ENCODE peak calls at places on chromosomes 7 and 10, in nine cellular contexts. One of them, this sample, is unnamed.

GRCh38 chr10:119370972-119371703 is 163.8 kb downstream of the GRK5 start:
- DNase-seq in cardiac muscle cell: no peak
- DNase-seq in IMR-90: peak; percentile 94
- DNase-seq in left ventricle myocardium inferior: peak; percentile 82
- DNase-seq in H9: no peak
- DNase-seq in HCT116: no peak
- DNase-seq in heart right ventricle: peak; percentile 81
- DNase-seq in aorta: peak; percentile 92
- DNase-seq in CD4-positive, alpha-beta T cell: no peak
- DNase-seq in this sample: no peak

GRCh38 chr7:2452074-2452507 is 24.1 kb downstream of the GRIFIN start:
- DNase-seq in HCT116: no peak
- DNase-seq in cardiac muscle cell: no peak
- DNase-seq in aorta: no peak
- DNase-seq in IMR-90: no peak
- DNase-seq in H9: no peak
- DNase-seq in heart right ventricle: no peak
- DNase-seq in left ventricle myocardium inferior: no peak
- DNase-seq in CD4-positive, alpha-beta T cell: no peak
- DNase-seq in this sample: no peak

GRCh38 chr7:70787275-70787674 is 344.7 kb upstream of the GALNT17 start:
- DNase-seq in aorta: no peak
- DNase-seq in H9: no peak
- DNase-seq in heart right ventricle: no peak
- DNase-seq in CD4-positive, alpha-beta T cell: no peak
- DNase-seq in HCT116: no peak
- DNase-seq in left ventricle myocardium inferior: no peak
- DNase-seq in IMR-90: no peak
- DNase-seq in cardiac muscle cell: no peak
- DNase-seq in this sample: no peak

GRCh38 chr10:117074621-117075020 is 63.4 kb downstream of the VAX1 start:
- DNase-seq in IMR-90: no peak
- DNase-seq in HCT116: peak; percentile 52
- DNase-seq in aorta: no peak
- DNase-seq in heart right ventricle: no peak
- DNase-seq in left ventricle myocardium inferior: no peak
- DNase-seq in CD4-positive, alpha-beta T cell: no peak
- DNase-seq in cardiac muscle cell: no peak
- DNase-seq in H9: peak; percentile 33
- DNase-seq in this sample: no peak

GRCh38 chr10:96093948-96094347 is 36.1 kb upstream of the ZNF518A start:
- DNase-seq in IMR-90: no peak
- DNase-seq in left ventricle myocardium inferior: no peak
- DNase-seq in aorta: no peak
- DNase-seq in HCT116: no peak
- DNase-seq in H9: no peak
- DNase-seq in heart right ventricle: no peak
- DNase-seq in cardiac muscle cell: no peak
- DNase-seq in CD4-positive, alpha-beta T cell: no peak
- DNase-seq in this sample: no peak

GRCh38 chr10:123475466-123475865 is 190.7 kb upstream of the GPR26 start:
- DNase-seq in left ventricle myocardium inferior: no peak
- DNase-seq in heart right ventricle: no peak
- DNase-seq in IMR-90: no peak
- DNase-seq in H9: no peak
- DNase-seq in aorta: no peak
- DNase-seq in cardiac muscle cell: no peak
- DNase-seq in CD4-positive, alpha-beta T cell: no peak
- DNase-seq in HCT116: no peak
- DNase-seq in this sample: no peak

GRCh38 chr7:47982610-47983009 is 3.2 kb upstream of the HUS1 start:
- DNase-seq in aorta: no peak
- DNase-seq in CD4-positive, alpha-beta T cell: no peak
- DNase-seq in HCT116: no peak
- DNase-seq in IMR-90: no peak
- DNase-seq in cardiac muscle cell: no peak
- DNase-seq in left ventricle myocardium inferior: no peak
- DNase-seq in H9: no peak
- DNase-seq in heart right ventricle: no peak
- DNase-seq in this sample: no peak

GRCh38 chr7:108201766-108202165 is 71.6 kb upstream of the LAMB4 start:
- DNase-seq in H9: no peak
- DNase-seq in HCT116: no peak
- DNase-seq in CD4-positive, alpha-beta T cell: no peak
- DNase-seq in left ventricle myocardium inferior: no peak
- DNase-seq in IMR-90: no peak
- DNase-seq in aorta: no peak
- DNase-seq in heart right ventricle: no peak
- DNase-seq in cardiac muscle cell: no peak
- DNase-seq in this sample: no peak

GRCh38 chr10:68327889-68328786 is 3.7 kb upstream of the HNRNPH3 start:
- DNase-seq in cardiac muscle cell: no peak
- DNase-seq in IMR-90: peak; percentile 60
- DNase-seq in HCT116: peak; percentile 16
- DNase-seq in CD4-positive, alpha-beta T cell: no peak
- DNase-seq in aorta: no peak
- DNase-seq in left ventricle myocardium inferior: no peak
- DNase-seq in heart right ventricle: peak; percentile 16
- DNase-seq in H9: no peak
- DNase-seq in this sample: peak; percentile 20

GRCh38 chr10:89118091-89118490 is 89.0 kb downstream of the CH25H start:
- DNase-seq in heart right ventricle: no peak
- DNase-seq in aorta: no peak
- DNase-seq in IMR-90: peak; percentile 69
- DNase-seq in cardiac muscle cell: no peak
- DNase-seq in CD4-positive, alpha-beta T cell: no peak
- DNase-seq in H9: no peak
- DNase-seq in left ventricle myocardium inferior: no peak
- DNase-seq in HCT116: peak; percentile 47
- DNase-seq in this sample: no peak

GRCh38 chr10:89119651-89120050 is 87.5 kb downstream of the CH25H start:
- DNase-seq in HCT116: no peak
- DNase-seq in left ventricle myocardium inferior: no peak
- DNase-seq in heart right ventricle: no peak
- DNase-seq in cardiac muscle cell: no peak
- DNase-seq in IMR-90: no peak
- DNase-seq in aorta: no peak
- DNase-seq in CD4-positive, alpha-beta T cell: no peak
- DNase-seq in H9: no peak
- DNase-seq in this sample: no peak

GRCh38 chr10:89120931-89121907 is 85.9 kb downstream of the CH25H start:
- DNase-seq in IMR-90: peak; percentile 25
- DNase-seq in heart right ventricle: no peak
- DNase-seq in aorta: no peak
- DNase-seq in cardiac muscle cell: no peak
- DNase-seq in H9: no peak
- DNase-seq in left ventricle myocardium inferior: no peak
- DNase-seq in HCT116: no peak
- DNase-seq in CD4-positive, alpha-beta T cell: no peak
- DNase-seq in this sample: no peak

DNA sequence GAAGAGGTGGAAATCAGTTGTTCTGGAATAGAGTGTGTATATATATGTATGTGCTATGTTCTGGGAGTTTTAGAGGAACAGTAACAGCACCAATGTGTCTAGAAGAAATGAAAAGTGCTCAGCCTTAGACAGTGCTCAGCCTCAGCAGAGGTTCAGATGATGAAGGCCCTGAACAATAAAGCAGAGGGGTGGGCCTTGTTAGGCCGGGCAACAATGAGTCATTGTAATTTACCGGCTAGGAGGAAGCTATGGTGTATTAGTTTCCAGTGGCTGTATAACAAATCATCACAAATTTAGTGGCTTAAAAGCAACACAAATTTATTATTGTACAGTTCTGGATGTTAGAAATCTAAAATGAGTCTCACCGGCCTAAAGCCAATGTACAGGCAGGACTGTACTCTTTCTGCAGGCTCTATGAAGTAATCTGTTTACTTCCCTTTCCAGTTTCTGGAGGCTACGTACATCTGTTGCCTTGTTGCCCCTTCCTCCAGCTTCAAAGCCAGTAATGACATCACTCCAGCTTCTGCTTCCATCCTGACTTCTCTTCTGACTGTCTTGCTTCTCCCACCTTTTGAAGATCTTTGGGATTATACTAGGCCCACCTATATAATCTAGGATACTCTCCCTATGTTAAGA is 84.6 kb downstream of the CH25H start:
- DNase-seq in heart right ventricle: no peak
- DNase-seq in left ventricle myocardium inferior: no peak
- DNase-seq in HCT116: no peak
- DNase-seq in H9: no peak
- DNase-seq in CD4-positive, alpha-beta T cell: no peak
- DNase-seq in aorta: no peak
- DNase-seq in IMR-90: peak; percentile 35
- DNase-seq in cardiac muscle cell: no peak
- DNase-seq in this sample: no peak
- H3K27ac ChIP-seq in heart right ventricle: peak overlapping the region; percentile 18
- H3K27ac ChIP-seq in left ventricle myocardium inferior: peak overlapping the region; percentile 55
- H3K27ac ChIP-seq in HCT116: no peak overlapping the region
- H3K27ac ChIP-seq in H9: no peak overlapping the region
- H3K27ac ChIP-seq in CD4-positive, alpha-beta T cell: no peak overlapping the region
- H3K27ac ChIP-seq in aorta: no peak overlapping the region
- H3K27ac ChIP-seq in IMR-90: no peak overlapping the region
- H3K27ac ChIP-seq in cardiac muscle cell: no peak overlapping the region
- H3K27ac ChIP-seq in this sample: no peak overlapping the region

GRCh38 chr10:131746241-131746711 is 154.5 kb upstream of the PPP2R2D start:
- DNase-seq in IMR-90: no peak
- DNase-seq in left ventricle myocardium inferior: no peak
- DNase-seq in aorta: peak; percentile 57
- DNase-seq in cardiac muscle cell: no peak
- DNase-seq in heart right ventricle: no peak
- DNase-seq in CD4-positive, alpha-beta T cell: no peak
- DNase-seq in H9: no peak
- DNase-seq in HCT116: no peak
- DNase-seq in this sample: no peak

GRCh38 chr10:131747251-131747650 is 153.6 kb upstream of the PPP2R2D start:
- DNase-seq in IMR-90: no peak
- DNase-seq in cardiac muscle cell: no peak
- DNase-seq in CD4-positive, alpha-beta T cell: no peak
- DNase-seq in heart right ventricle: no peak
- DNase-seq in HCT116: no peak
- DNase-seq in left ventricle myocardium inferior: no peak
- DNase-seq in aorta: no peak
- DNase-seq in H9: no peak
- DNase-seq in this sample: no peak

GRCh38 chr10:131744356-131744755 is 156.5 kb upstream of the PPP2R2D start:
- DNase-seq in heart right ventricle: no peak
- DNase-seq in CD4-positive, alpha-beta T cell: no peak
- DNase-seq in IMR-90: no peak
- DNase-seq in H9: no peak
- DNase-seq in aorta: peak; percentile 37
- DNase-seq in left ventricle myocardium inferior: no peak
- DNase-seq in HCT116: no peak
- DNase-seq in cardiac muscle cell: no peak
- DNase-seq in this sample: no peak

GRCh38 chr10:131746785-131747184 is 154.0 kb upstream of the PPP2R2D start:
- DNase-seq in CD4-positive, alpha-beta T cell: no peak
- DNase-seq in IMR-90: no peak
- DNase-seq in HCT116: peak; percentile 13
- DNase-seq in cardiac muscle cell: no peak
- DNase-seq in heart right ventricle: no peak
- DNase-seq in aorta: no peak
- DNase-seq in left ventricle myocardium inferior: no peak
- DNase-seq in H9: no peak
- DNase-seq in this sample: no peak

DNA sequence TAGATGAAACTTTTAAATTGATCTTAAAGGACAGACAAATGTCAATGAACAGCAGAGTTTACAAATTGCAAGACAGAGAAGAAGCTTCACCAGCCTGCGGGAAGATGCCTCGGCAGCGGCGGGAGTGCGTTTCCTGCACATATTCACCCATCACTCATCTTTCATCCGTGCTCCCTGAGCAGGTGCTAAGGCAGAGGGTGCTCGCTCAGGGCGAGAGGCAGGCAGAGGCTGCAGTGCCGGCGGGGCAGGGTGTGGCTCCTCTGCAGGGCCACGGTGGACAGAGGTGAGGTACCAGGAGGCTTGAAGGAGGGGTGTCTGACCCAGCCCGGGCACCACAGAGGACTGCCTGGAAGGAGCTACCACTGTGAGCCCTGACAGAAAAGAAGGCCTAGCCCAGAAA is 155.2 kb upstream of the PPP2R2D start:
- DNase-seq in heart right ventricle: no peak
- DNase-seq in CD4-positive, alpha-beta T cell: no peak
- DNase-seq in HCT116: no peak
- DNase-seq in left ventricle myocardium inferior: no peak
- DNase-seq in aorta: peak; percentile 62
- DNase-seq in cardiac muscle cell: no peak
- DNase-seq in IMR-90: no peak
- DNase-seq in H9: no peak
- DNase-seq in this sample: no peak
- H3K9me3 ChIP-seq in heart right ventricle: no peaks in the 10 kb centered on the region
- H3K9me3 ChIP-seq in CD4-positive, alpha-beta T cell: no peaks in the 10 kb centered on the region
- H3K9me3 ChIP-seq in HCT116: no peaks in the 10 kb centered on the region
- H3K9me3 ChIP-seq in left ventricle myocardium inferior: no peaks in the 10 kb centered on the region
- H3K9me3 ChIP-seq in aorta: no peaks in the 10 kb centered on the region
- H3K9me3 ChIP-seq in cardiac muscle cell: no peaks in the 10 kb centered on the region
- H3K9me3 ChIP-seq in IMR-90: peaks cover 59% of the 10 kb centered on the region
- H3K9me3 ChIP-seq in H9: no peaks in the 10 kb centered on the region
- H3K9me3 ChIP-seq in this sample: no peaks in the 10 kb centered on the region

DNA sequence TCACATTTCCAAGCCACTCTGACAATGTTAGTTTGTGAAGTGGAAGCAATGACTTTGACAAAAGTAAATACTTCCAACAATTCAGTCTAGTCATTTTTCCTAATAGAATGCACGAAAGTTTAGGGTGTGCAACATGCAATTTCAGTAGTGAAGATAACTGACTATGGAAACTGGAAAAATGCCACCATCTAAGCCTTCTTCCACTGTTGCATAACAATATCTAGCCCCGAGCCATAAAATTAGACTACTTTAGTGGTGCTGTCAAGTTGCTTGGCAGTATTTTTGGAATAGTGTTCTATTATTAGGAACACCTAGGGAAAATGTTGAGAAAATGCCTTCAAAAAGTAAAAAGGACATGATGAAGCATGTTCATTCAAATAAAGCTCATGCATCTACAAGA is 17.9 kb downstream of the SEMA3A start:
- DNase-seq in cardiac muscle cell: no peak
- DNase-seq in H9: no peak
- DNase-seq in IMR-90: peak; percentile 35
- DNase-seq in aorta: no peak
- DNase-seq in left ventricle myocardium inferior: no peak
- DNase-seq in CD4-positive, alpha-beta T cell: no peak
- DNase-seq in heart right ventricle: no peak
- DNase-seq in HCT116: no peak
- DNase-seq in this sample: no peak
- H3K27ac ChIP-seq in cardiac muscle cell: peak overlapping the region; percentile 25
- H3K27ac ChIP-seq in H9: no peak overlapping the region
- H3K27ac ChIP-seq in IMR-90: no peak overlapping the region
- H3K27ac ChIP-seq in aorta: no peak overlapping the region
- H3K27ac ChIP-seq in left ventricle myocardium inferior: no peak overlapping the region
- H3K27ac ChIP-seq in CD4-positive, alpha-beta T cell: no peak overlapping the region
- H3K27ac ChIP-seq in heart right ventricle: no peak overlapping the region
- H3K27ac ChIP-seq in HCT116: no peak overlapping the region
- H3K27ac ChIP-seq in this sample: no peak overlapping the region

DNA sequence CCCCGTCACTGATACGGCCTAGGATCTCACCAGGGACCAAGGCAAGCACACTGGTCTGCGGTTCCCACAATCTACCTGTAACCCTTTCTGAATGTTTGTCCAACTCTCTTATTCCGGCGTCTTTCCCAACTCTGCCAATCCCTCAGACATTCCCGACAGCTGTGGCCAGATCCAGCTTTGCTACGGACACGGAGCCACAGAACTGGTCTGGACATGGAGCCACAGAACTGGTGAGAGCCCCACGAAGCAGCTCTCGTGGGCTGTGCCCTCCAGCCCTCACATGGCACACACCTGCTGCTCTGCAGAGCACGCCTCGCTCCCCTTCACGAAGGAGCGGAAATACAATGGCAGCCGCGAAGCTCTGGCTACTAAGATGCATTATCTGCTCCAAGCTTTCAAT is 376.8 kb downstream of the DNAJB6 start:
- DNase-seq in heart right ventricle: no peak
- DNase-seq in IMR-90: no peak
- DNase-seq in H9: peak; percentile 10
- DNase-seq in cardiac muscle cell: no peak
- DNase-seq in CD4-positive, alpha-beta T cell: no peak
- DNase-seq in HCT116: no peak
- DNase-seq in left ventricle myocardium inferior: no peak
- DNase-seq in aorta: peak; percentile 42
- DNase-seq in this sample: no peak
- H3K9me3 ChIP-seq in heart right ventricle: no peaks in the 10 kb centered on the region
- H3K9me3 ChIP-seq in IMR-90: peaks cover 50% of the 10 kb centered on the region
- H3K9me3 ChIP-seq in H9: no peaks in the 10 kb centered on the region
- H3K9me3 ChIP-seq in cardiac muscle cell: no peaks in the 10 kb centered on the region
- H3K9me3 ChIP-seq in CD4-positive, alpha-beta T cell: no peaks in the 10 kb centered on the region
- H3K9me3 ChIP-seq in HCT116: no peaks in the 10 kb centered on the region
- H3K9me3 ChIP-seq in left ventricle myocardium inferior: no peaks in the 10 kb centered on the region
- H3K9me3 ChIP-seq in aorta: peaks cover 2% of the 10 kb centered on the region
- H3K9me3 ChIP-seq in this sample: no peaks in the 10 kb centered on the region